ENCODE peak calls at places on chromosomes 4 and X, in four cellular contexts. One of them, this sample, is unnamed.

GRCh38 chr4:170978990-170979389 is 834.2 kb upstream of the GALNTL6 start:
- DNase-seq in H9: peak; percentile 33
- DNase-seq in neuronal stem cell: no peak
- DNase-seq in H1: peak; percentile 47
- DNase-seq in this sample: no peak

GRCh38 chrX:24339911-24340310 is 20.5 kb upstream of the SUPT20HL1 start:
- DNase-seq in H9: no peak
- DNase-seq in neuronal stem cell: no peak
- DNase-seq in H1: no peak
- DNase-seq in this sample: no peak

GRCh38 chr4:139599594-139600374 is 43.8 kb upstream of the SETD7 start:
- DNase-seq in H9: no peak
- DNase-seq in neuronal stem cell: no peak
- DNase-seq in H1: no peak
- DNase-seq in this sample: peak; percentile 68

GRCh38 chrX:153538424-153538823 is 21.0 kb downstream of the ATP2B3 start:
- DNase-seq in H9: no peak
- DNase-seq in neuronal stem cell: no peak
- DNase-seq in H1: no peak
- DNase-seq in this sample: no peak

GRCh38 chr4:131613086-131613823 is 1535.8 kb upstream of the PCDH10 start:
- DNase-seq in H9: no peak
- DNase-seq in neuronal stem cell: no peak
- DNase-seq in H1: no peak
- DNase-seq in this sample: peak; percentile 19

GRCh38 chr4:61202638-61203495 is 2.7 kb downstream of the ADGRL3 start:
- DNase-seq in H9: peak; percentile 51
- DNase-seq in neuronal stem cell: peak; percentile 29
- DNase-seq in H1: peak; percentile 63
- DNase-seq in this sample: peak; percentile 79

GRCh38 chr4:6595897-6596537 is 21.0 kb downstream of the MAN2B2 start:
- DNase-seq in H9: peak; percentile 81
- DNase-seq in neuronal stem cell: no peak
- DNase-seq in H1: peak; percentile 59
- DNase-seq in this sample: no peak

GRCh38 chr4:40710484-40711269 is 39.1 kb upstream of the NSUN7 start:
- DNase-seq in H9: no peak
- DNase-seq in neuronal stem cell: no peak
- DNase-seq in H1: no peak
- DNase-seq in this sample: peak; percentile 22

GRCh38 chr4:154999950-155000578 is 208.4 kb upstream of the NPY2R start:
- DNase-seq in H9: no peak
- DNase-seq in neuronal stem cell: no peak
- DNase-seq in H1: no peak
- DNase-seq in this sample: no peak

GRCh38 chr4:30722092-30722915 is 2.1 kb downstream of the PCDH7 start:
- DNase-seq in H9: no peak
- DNase-seq in neuronal stem cell: no peak
- DNase-seq in H1: peak; percentile 73
- DNase-seq in this sample: no peak

DNA sequence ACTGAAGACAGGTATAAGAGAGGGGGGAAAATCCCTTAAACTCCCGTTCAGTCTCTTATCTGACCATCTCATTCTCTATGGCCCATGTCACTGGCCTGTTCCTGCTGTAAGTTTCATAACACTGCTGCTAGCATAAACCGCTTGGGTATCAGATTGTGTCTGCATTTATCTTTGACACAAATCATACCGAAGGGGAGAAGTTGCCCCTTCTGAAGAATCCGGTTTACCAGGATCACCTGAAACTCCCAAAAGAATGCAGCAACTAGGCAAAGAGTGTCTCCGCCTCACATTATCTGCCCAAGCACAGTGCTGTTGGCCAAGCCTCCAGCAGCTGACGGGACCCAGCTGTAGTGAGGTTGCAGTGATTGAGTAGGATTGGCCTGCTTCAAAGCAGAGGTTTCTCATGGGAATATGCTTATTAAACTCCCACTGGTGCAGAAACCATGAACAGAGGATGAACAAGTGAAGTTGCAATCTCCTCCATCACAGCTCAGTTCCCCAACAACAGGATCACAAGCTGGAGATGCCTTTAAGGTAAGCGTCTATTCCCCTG is 71.3 kb upstream of the PUDP start:
- DNase-seq in H9: no peak
- DNase-seq in neuronal stem cell: no peak
- DNase-seq in H1: no peak
- DNase-seq in this sample: no peak
- H2BK12ac ChIP-seq in H9: no peak overlapping the region
- H2BK12ac ChIP-seq in neuronal stem cell: no peak overlapping the region
- H2BK12ac ChIP-seq in H1: no peak overlapping the region
- H2BK12ac ChIP-seq in this sample: no peak overlapping the region

DNA sequence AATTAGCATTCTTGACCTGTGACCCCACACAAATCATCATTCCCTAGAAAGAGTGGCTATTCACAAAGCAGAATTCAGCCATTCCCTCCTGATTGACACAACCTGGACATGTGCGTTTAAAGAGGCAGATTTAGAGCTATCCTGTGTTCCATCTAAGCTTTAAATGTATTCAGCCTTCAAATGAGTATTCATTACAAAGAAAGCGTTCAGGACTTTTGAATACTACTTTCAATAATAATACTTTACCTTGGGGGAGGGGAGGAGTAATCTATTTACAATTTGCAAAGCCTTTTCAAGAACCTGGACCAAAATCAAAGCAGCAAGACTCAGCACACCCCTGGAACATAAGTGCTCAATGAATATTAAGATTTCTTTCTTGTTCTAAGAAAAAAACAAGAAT is 22.5 kb upstream of the GPC4 start:
- DNase-seq in H9: no peak
- DNase-seq in neuronal stem cell: no peak
- DNase-seq in H1: no peak
- DNase-seq in this sample: no peak
- H3K4me2 ChIP-seq in H9: peak overlapping the region; percentile 5
- H3K4me2 ChIP-seq in neuronal stem cell: no peak overlapping the region
- H3K4me2 ChIP-seq in H1: peak overlapping the region; percentile 54
- H3K4me2 ChIP-seq in this sample: no peak overlapping the region

GRCh38 chr4:177057191-177057590 is 252.5 kb upstream of the NEIL3 start:
- DNase-seq in H9: no peak
- DNase-seq in neuronal stem cell: no peak
- DNase-seq in H1: no peak
- DNase-seq in this sample: no peak
- H2AK5ac ChIP-seq in H9: no peak overlapping the region
- H2AK5ac ChIP-seq in neuronal stem cell: no peak overlapping the region
- H2AK5ac ChIP-seq in H1: no peak overlapping the region
- H2AK5ac ChIP-seq in this sample: no peak overlapping the region

GRCh38 chr4:5012477-5012876 is 6.8 kb downstream of the CYTL1 start:
- DNase-seq in H9: no peak
- DNase-seq in neuronal stem cell: no peak
- DNase-seq in H1: no peak
- DNase-seq in this sample: no peak
- H2BK12ac ChIP-seq in H9: no peak overlapping the region
- H2BK12ac ChIP-seq in neuronal stem cell: no peak overlapping the region
- H2BK12ac ChIP-seq in H1: no peak overlapping the region
- H2BK12ac ChIP-seq in this sample: no peak overlapping the region

DNA sequence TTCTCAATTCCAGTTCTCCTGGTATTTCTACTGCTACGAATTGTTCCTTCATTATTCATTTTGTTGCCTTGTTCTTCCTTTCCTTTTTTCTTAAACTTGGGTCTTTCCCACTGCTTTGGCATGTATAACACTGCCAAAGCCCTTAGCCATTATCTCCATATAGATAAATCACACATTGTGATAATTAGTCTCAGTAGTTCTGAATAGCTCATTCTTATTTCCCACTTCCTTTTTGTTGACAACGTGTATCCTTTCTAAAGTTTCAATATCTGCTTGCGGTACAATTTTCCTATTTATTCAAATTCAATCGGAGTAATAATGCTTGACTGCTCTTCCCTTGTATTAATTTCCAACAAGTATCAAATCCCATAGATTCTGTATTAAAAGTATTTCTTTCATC is 14.5 kb upstream of the CAMK2D start:
- DNase-seq in H9: no peak
- DNase-seq in neuronal stem cell: no peak
- DNase-seq in H1: no peak
- DNase-seq in this sample: no peak
- H3K4me2 ChIP-seq in H9: no peak overlapping the region
- H3K4me2 ChIP-seq in neuronal stem cell: no peak overlapping the region
- H3K4me2 ChIP-seq in H1: no peak overlapping the region
- H3K4me2 ChIP-seq in this sample: no peak overlapping the region

This sample was measured in mesenchymal stem cell.